ENCODE peak calls at places on chromosomes 11 and 22, in eight cellular contexts. Z is non-pigmented ciliary epithelial cell, S is ACHN, G is HTR-8/SVneo, U is A549, H is islet precursor cell, L is occipital lobe, T is MM.1S. K is an unnamed sample.

GRCh38 chr11:85886089-85887056 is 31.2 kb downstream of the CCDC83 start:
- DNase-seq in Z (no peak), S (no peak), G (no peak), T (no peak), H (peak; percentile 58), U (no peak), L (no peak), K (no peak)

GRCh38 chr22:41311487-41311886 is 10.2 kb downstream of the ZC3H7B start:
- DNase-seq in H (no peak), T (no peak), G (no peak), S (no peak), Z (no peak), U (no peak), L (no peak), K (no peak)

GRCh38 chr11:14275081-14275480 is 83.9 kb downstream of the RRAS2 start:
- DNase-seq in Z (no peak), H (peak; percentile 77), S (no peak), G (no peak), T (no peak), L (no peak), U (no peak), K (no peak)

GRCh38 chr11:107494036-107494435 is 36.4 kb upstream of the CWF19L2 start:
- DNase-seq in L (no peak), G (no peak), U (no peak), Z (no peak), T (no peak), H (no peak), S (no peak), K (no peak)

GRCh38 chr11:17822021-17822781 is 87.6 kb downstream of the KCNC1 start:
- DNase-seq in H (no peak), G (no peak), L (no peak), Z (peak; percentile 3), S (no peak), T (no peak), U (no peak), K (no peak)

GRCh38 chr22:25368271-25368670 is 148.8 kb downstream of the CRYBB2 start:
- DNase-seq in G (peak; percentile 13), H (no peak), S (no peak), Z (peak; percentile 47), U (no peak), L (no peak), T (no peak), K (no peak)

GRCh38 chr11:122853971-122854446 is 15.7 kb downstream of the CRTAM start:
- DNase-seq in T (peak; percentile 59), U (peak; percentile 65), Z (no peak), S (peak; percentile 79), L (no peak), G (peak; percentile 73), H (peak; percentile 58), K (peak; percentile 24)

GRCh38 chr22:30015229-30015797 is 65.0 kb upstream of the HORMAD2 start:
- DNase-seq in G (no peak), T (no peak), L (no peak), S (no peak), U (no peak), Z (no peak), H (no peak), K (no peak)

GRCh38 chr11:22244986-22245592 is 52.2 kb downstream of the ANO5 start:
- DNase-seq in S (peak; percentile 42), Z (peak; percentile 9), G (peak; percentile 19), L (no peak), T (peak; percentile 48), U (peak; percentile 6), H (peak; percentile 75), K (peak; percentile 6)

GRCh38 chr11:110712643-110713468 is 619 bp upstream of the ARHGAP20 start:
- DNase-seq in S (no peak), H (no peak), Z (no peak), T (no peak), L (peak; percentile 67), U (no peak), G (peak; percentile 3), K (no peak)

GRCh38 chr22:46957521-46957920 is 195.1 kb downstream of the TBC1D22A start:
- DNase-seq in S (no peak), Z (no peak), U (no peak), T (no peak), L (no peak), G (no peak), H (no peak), K (no peak)

GRCh38 chr22:35742342-35743100 is 24.8 kb downstream of the APOL5 start:
- DNase-seq in T (no peak), H (peak; percentile 69), U (no peak), Z (peak; percentile 49), L (no peak), G (peak; percentile 28), S (peak; percentile 74), K (no peak)

GRCh38 chr22:45425101-45425500 is 11.6 kb downstream of the RIBC2 start:
- DNase-seq in U (no peak), S (no peak), L (no peak), G (no peak), H (peak; percentile 54), Z (no peak), T (no peak), K (no peak)

GRCh38 chr11:56841210-56841810 is 92.8 kb upstream of the OR9G4 start:
- DNase-seq in Z (peak; percentile 8), T (peak; percentile 61), U (peak; percentile 35), H (peak; percentile 64), L (peak; percentile 1), S (peak; percentile 50), G (peak; percentile 17), K (peak; percentile 4)

GRCh38 chr22:41324818-41325528 is 23.6 kb downstream of the ZC3H7B start:
- DNase-seq in U (no peak), S (no peak), G (no peak), H (no peak), T (no peak), L (no peak), Z (no peak), K (no peak)

GRCh38 chr22:28855355-28856094 is 27.8 kb upstream of the ZNRF3 start:
- DNase-seq in L (peak; percentile 8), T (peak; percentile 73), G (peak; percentile 61), Z (peak; percentile 50), S (peak; percentile 58), U (peak; percentile 69), H (peak; percentile 65), K (peak; percentile 54)

GRCh38 chr11:34605481-34606325 is 15.2 kb upstream of the EHF start:
- DNase-seq in S (no peak), Z (no peak), H (no peak), G (no peak), T (no peak), L (no peak), U (no peak), K (no peak)

GRCh38 chr22:23305321-23305910 is 125.1 kb downstream of the BCR start:
- DNase-seq in G (peak; percentile 22), T (no peak), H (no peak), S (peak; percentile 6), L (peak; percentile 46), Z (no peak), U (no peak), K (no peak)

GRCh38 chr11:13015753-13016152 is 6.6 kb downstream of the RASSF10 start:
- DNase-seq in H (no peak), S (no peak), L (no peak), Z (no peak), T (no peak), U (no peak), G (no peak), K (no peak)

GRCh38 chr22:25804676-25805075 is 62.7 kb downstream of the MYO18B start:
- DNase-seq in G (no peak), S (no peak), L (no peak), H (no peak), U (no peak), Z (no peak), T (no peak), K (no peak)

GRCh38 chr11:121326230-121326629 is 33.7 kb downstream of the SC5D start:
- DNase-seq in Z (no peak), U (no peak), T (no peak), L (no peak), H (no peak), S (no peak), G (no peak), K (no peak)

GRCh38 chr11:76188873-76189272 is 17.4 kb downstream of the WNT11 start:
- DNase-seq in S (no peak), T (no peak), L (no peak), H (no peak), Z (no peak), U (no peak), G (no peak), K (no peak)

GRCh38 chr22:30336752-30337460 is 10.2 kb upstream of the TBC1D10A start:
- DNase-seq in U (no peak), L (no peak), S (no peak), G (no peak), H (no peak), T (no peak), Z (no peak), K (no peak)

GRCh38 chr11:72010529-72011233 is 12.0 kb downstream of the IL18BP start:
- DNase-seq in T (no peak), H (peak; percentile 40), U (no peak), L (no peak), S (no peak), Z (no peak), G (no peak), K (no peak)

GRCh38 chr22:29606320-29606719 is 2.9 kb downstream of the NF2 start:
- DNase-seq in H (peak; percentile 72), U (no peak), T (no peak), G (no peak), Z (no peak), L (no peak), S (no peak), K (no peak)

GRCh38 chr11:73872746-73873412 is 3.8 kb downstream of the COA4 start:
- DNase-seq in U (no peak), Z (no peak), T (no peak), G (no peak), L (no peak), H (no peak), S (no peak), K (no peak)